ENCODE peak calls at places on chromosomes 16 and 17, in six cellular contexts. L is K562, T is H1, J is SK-N-SH, E is GM12878, A is HepG2. F is an unnamed sample.

GRCh38 chr16:58124601-58124915 is 4.6 kb downstream of the CFAP20 start:
- DNase-seq in A (no peak), L (no peak), E (no peak), J (no peak), T (no peak), F (no peak)

GRCh38 chr17:40938981-40939380 is 1.5 kb upstream of the KRT23 start:
- DNase-seq in J (no peak), T (no peak), L (no peak), A (no peak), E (no peak), F (no peak)

GRCh38 chr16:23131436-23131835 is 17.8 kb downstream of the USP31 start:
- DNase-seq in T (no peak), E (no peak), J (no peak), L (no peak), A (no peak), F (no peak)

GRCh38 chr17:4059656-4060055 is 83.2 kb downstream of the ZZEF1 start:
- DNase-seq in T (no peak), E (no peak), L (no peak), J (no peak), A (no peak), F (no peak)

GRCh38 chr17:81253358-81254131 is 14.4 kb downstream of the NDUFAF8 start:
- DNase-seq in L (peak), A (no peak), E (no peak), J (peak), T (peak), F (no peak)

GRCh38 chr16:1972490-1972877 is 631 bp downstream of the TBL3 start:
- DNase-seq in E (no peak), T (no peak), A (no peak), J (peak), L (no peak), F (no peak)

GRCh38 chr17:2034157-2034556 is 4.2 kb downstream of the DPH1 start:
- DNase-seq in J (no peak), T (no peak), A (no peak), E (no peak), L (peak), F (no peak)

GRCh38 chr17:73340093-73340596 is 28.3 kb upstream of the CDC42EP4 start:
- DNase-seq in T (no peak), J (no peak), A (peak), E (peak), L (no peak), F (peak)

GRCh38 chr17:48128411-48128810 is 20.8 kb downstream of the SNX11 start:
- DNase-seq in L (no peak), E (no peak), J (no peak), T (no peak), A (no peak), F (no peak)

GRCh38 chr17:79974786-79975497 is 60.7 kb downstream of the TBC1D16 start:
- DNase-seq in E (no peak), T (peak), J (peak), A (no peak), L (peak), F (no peak)

GRCh38 chr16:24822974-24823373 is 22.8 kb upstream of the SLC5A11 start:
- DNase-seq in J (no peak), L (no peak), T (no peak), A (no peak), E (no peak), F (no peak)

GRCh38 chr17:48028736-48029135 is 8.9 kb downstream of the COPZ2 start:
- DNase-seq in E (no peak), T (no peak), L (no peak), J (no peak), A (no peak), F (no peak)

GRCh38 chr17:48470388-48471034 is 40.5 kb upstream of the SKAP1 start:
- DNase-seq in J (no peak), L (no peak), E (no peak), A (no peak), T (no peak), F (peak)

GRCh38 chr17:77499699-77500435 is 359.1 kb downstream of the SEC14L1 start:
- DNase-seq in E (no peak), A (no peak), L (no peak), T (no peak), J (peak), F (no peak)

GRCh38 chr16:66695474-66695934 is 1.0 kb downstream of the CMTM4 start:
- DNase-seq in L (no peak), E (no peak), A (no peak), J (no peak), T (no peak), F (no peak)

GRCh38 chr17:82520041-82520910 is 744 bp downstream of the FOXK2 start:
- DNase-seq in A (no peak), J (peak), L (no peak), E (no peak), T (peak), F (no peak)

GRCh38 chr16:30527635-30528178 is 1.3 kb upstream of the ZNF768 start:
- DNase-seq in A (no peak), T (no peak), J (no peak), E (peak), L (no peak), F (no peak)

GRCh38 chr17:74711058-74711824 is 1.5 kb downstream of the CD300LF start:
- DNase-seq in E (no peak), T (no peak), J (no peak), L (no peak), A (no peak), F (no peak)

GRCh38 chr17:78409191-78409621 is 30.8 kb downstream of the PGS1 start:
- DNase-seq in J (no peak), E (no peak), T (no peak), A (no peak), L (no peak), F (no peak)

GRCh38 chr17:78258323-78259229 is 27.1 kb downstream of the TMEM235 start:
- DNase-seq in A (peak), T (no peak), J (peak), E (no peak), L (peak), F (no peak)

GRCh38 chr17:68763551-68763950 is 162.4 kb upstream of the FAM20A start:
- DNase-seq in E (no peak), L (no peak), T (no peak), J (no peak), A (no peak), F (no peak)

GRCh38 chr17:29140631-29141483 is 39.3 kb downstream of the MYO18A start:
- DNase-seq in T (no peak), A (no peak), L (no peak), E (no peak), J (peak), F (no peak)

GRCh38 chr17:82194765-82195164 is 17.9 kb downstream of the CCDC57 start:
- DNase-seq in A (no peak), E (no peak), J (peak), L (no peak), T (no peak), F (no peak)

DNA sequence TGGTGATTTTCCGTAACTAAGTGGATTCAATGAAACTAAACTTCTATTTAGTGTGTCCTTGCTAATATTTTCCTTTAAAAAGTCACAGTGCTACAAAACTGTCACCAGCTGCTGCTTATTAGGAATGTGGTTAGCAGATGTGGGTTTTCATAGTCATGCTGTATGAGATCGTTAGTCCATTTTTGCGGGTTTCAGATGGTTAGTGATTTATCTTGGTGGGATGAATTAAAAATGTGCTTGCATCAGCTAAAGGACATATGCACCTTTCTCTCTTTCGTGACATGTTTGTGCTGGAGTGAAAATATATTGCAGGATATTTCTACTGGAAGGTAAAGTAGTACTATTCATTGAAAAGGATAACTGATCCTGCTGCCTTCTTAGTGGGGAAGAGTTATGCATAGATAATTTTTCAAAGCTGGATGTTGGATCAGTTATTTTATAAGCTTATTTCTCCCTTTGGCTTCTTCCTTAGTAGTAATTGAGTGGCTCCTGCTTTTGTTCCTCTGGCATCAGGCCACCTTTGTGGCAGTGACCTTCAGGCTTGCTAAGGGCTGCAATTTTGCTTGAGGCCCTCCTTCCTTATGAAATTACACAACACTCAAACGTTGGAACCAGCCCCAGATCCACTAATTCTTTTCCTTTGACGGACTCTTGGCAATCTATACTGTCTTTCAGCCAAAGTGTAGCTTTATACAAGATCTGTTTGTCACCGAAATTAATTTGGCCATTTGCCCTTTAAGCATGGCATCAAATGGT is 7.5 kb upstream of the SNTB2 start:
- DNase-seq in E (no peak), A (peak), L (no peak), T (no peak), J (peak), F (no peak)
- TF ChIP-seq JUND in E (no peak), A (no peak), L (no peak), T (no peak), J (peak), F (no peak)

DNA sequence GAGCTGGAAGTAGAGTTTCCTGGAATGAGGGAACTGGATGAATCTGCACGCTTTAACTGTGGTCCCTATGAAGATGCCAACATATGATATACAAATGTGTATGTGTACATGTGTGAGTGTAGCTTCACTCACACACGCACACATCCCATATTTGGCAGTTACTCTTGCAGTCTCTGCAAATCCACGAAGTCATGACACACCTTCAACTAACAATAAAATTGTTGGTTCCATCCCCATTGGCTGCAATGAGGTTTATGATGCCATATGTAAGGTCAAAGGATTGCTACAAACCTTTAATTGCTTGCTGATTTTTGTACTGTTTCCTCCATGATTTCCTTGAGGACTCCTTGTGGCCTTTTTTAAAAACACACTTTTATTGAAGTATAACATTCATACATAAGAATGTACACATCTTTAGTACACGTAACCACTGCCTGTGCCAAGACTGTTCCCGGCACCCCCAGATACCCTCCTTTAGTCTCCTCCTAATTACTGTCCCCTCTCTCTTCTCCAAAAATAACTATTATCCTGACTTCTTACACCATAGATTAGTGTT is 22.0 kb downstream of the MYO1D start:
- DNase-seq in A (no peak), T (no peak), L (no peak), J (no peak), E (no peak), F (no peak)
- TF ChIP-seq CTCF in A (no peak), T (no peak), L (no peak), J (peak), E (no peak), F (no peak)

DNA sequence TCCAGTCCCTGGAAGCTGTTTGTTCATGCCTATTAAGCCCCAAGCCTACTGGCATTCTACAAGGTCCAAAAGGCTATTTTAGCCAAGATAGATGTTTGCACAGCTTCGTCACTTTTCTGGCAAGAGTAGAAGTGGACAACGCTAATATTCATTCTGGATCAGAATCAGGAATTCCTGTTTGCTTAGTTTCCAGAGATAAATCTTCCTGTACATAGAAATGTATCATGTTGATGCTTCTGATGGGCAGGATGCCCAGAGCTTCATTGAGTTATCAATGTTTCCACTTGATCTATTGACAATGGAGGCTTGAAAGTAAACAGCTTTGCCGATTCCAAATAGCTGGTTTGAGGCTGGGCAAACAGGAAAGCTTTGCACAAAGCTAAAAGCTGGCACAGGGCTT is 260.7 kb upstream of the CA10 start:
- DNase-seq in T (no peak), A (peak), J (no peak), E (no peak), L (no peak), F (no peak)
- TF ChIP-seq JUND in T (no peak), A (no peak), J (no peak), E (no peak), L (no peak), F (no peak)

GRCh38 chr17:36884495-36885160 is 52.6 kb upstream of the LHX1 start:
- DNase-seq in J (no peak), A (no peak), L (no peak), E (no peak), T (no peak), F (no peak)
- TF ChIP-seq CTCF in J (no peak), A (no peak), L (no peak), E (no peak), T (peak), F (no peak)

F was measured in HCT116.